ENCODE peak calls at places on chromosomes 3 and 15, in four cellular contexts. V, B, M and C are unnamed samples. For H3K4me1 and H3K27me3, the result is how much of the 10 kb centered on the place peaks cover.

GRCh38 chr15:49823987-49824538 is 203.2 kb downstream of the DTWD1 start:
- DNase-seq in M (no peak), V (no peak), B (no peak), C (no peak)

GRCh38 chr15:77023576-77024272 is 28.8 kb downstream of the PSTPIP1 start:
- DNase-seq in B (peak), V (no peak), M (no peak), C (peak)

GRCh38 chr3:45105855-45106655 is 40.1 kb downstream of the CDCP1 start:
- DNase-seq in M (no peak), B (peak), V (peak), C (no peak)

GRCh38 chr3:178078933-178079332 is 457.3 kb upstream of the KCNMB2 start:
- DNase-seq in M (peak), B (no peak), V (no peak), C (no peak)

GRCh38 chr3:14787630-14788029 is 31.1 kb upstream of the FGD5 start:
- DNase-seq in V (no peak), M (no peak), B (no peak), C (peak)

GRCh38 chr3:138370321-138370720 is 21.9 kb downstream of the MRAS start:
- DNase-seq in V (no peak), M (no peak), B (no peak), C (no peak)

GRCh38 chr3:38136272-38136806 is 588 bp downstream of the ACAA1 start:
- DNase-seq in V (no peak), B (no peak), M (no peak), C (no peak)

GRCh38 chr15:62649793-62650420 is 392.6 kb upstream of the TPM1 start:
- DNase-seq in M (no peak), V (no peak), B (no peak), C (peak)

GRCh38 chr3:177618873-177619771 is 421.8 kb upstream of the TBL1XR1 start:
- DNase-seq in M (no peak), B (no peak), V (no peak), C (no peak)

GRCh38 chr15:25640381-25640780 is 201.6 kb upstream of the UBE3A start:
- DNase-seq in V (no peak), B (no peak), M (no peak), C (no peak)

GRCh38 chr3:1404270-1404669 is 311.4 kb downstream of the CNTN6 start:
- DNase-seq in M (no peak), V (no peak), B (no peak), C (no peak)

GRCh38 chr15:45130291-45131000 is 652 bp downstream of the DUOX1 start:
- DNase-seq in M (no peak), B (no peak), V (no peak), C (no peak)

GRCh38 chr3:66396161-66396760 is 104.6 kb downstream of the LRIG1 start:
- DNase-seq in B (no peak), M (no peak), V (no peak), C (no peak)

GRCh38 chr3:78801923-78802587 is 965.7 kb downstream of the ROBO1 start:
- DNase-seq in B (no peak), V (no peak), M (no peak), C (no peak)

GRCh38 chr15:57079446-57079845 is 161.0 kb downstream of the TCF12 start:
- DNase-seq in M (no peak), V (no peak), B (no peak), C (no peak)

GRCh38 chr3:125960066-125960424 is 8.9 kb upstream of the ROPN1B start:
- DNase-seq in V (no peak), B (no peak), M (no peak), C (no peak)

GRCh38 chr15:63852407-63852806 is 18.7 kb upstream of the HERC1 start:
- DNase-seq in M (no peak), B (no peak), V (no peak), C (no peak)

GRCh38 chr15:85792872-85793621 is 1.7 kb downstream of the KLHL25 start:
- DNase-seq in V (no peak), M (no peak), B (no peak), C (no peak)

GRCh38 chr15:57827021-57827420 is 120.5 kb downstream of the POLR2M start:
- DNase-seq in M (no peak), V (no peak), B (no peak), C (no peak)

GRCh38 chr15:52018244-52018643 is 775 bp upstream of the MAPK6 start:
- DNase-seq in M (no peak), V (no peak), B (no peak), C (no peak)

GRCh38 chr3:4644954-4645353 is 151.8 kb downstream of the ITPR1 start:
- DNase-seq in V (no peak), M (no peak), B (no peak), C (no peak)

GRCh38 chr3:150064952-150065351 is 94.3 kb upstream of the PFN2 start:
- DNase-seq in M (no peak), V (no peak), B (no peak), C (no peak)

GRCh38 chr15:65303687-65304392 is 637 bp upstream of the RNU5B-1 start:
- DNase-seq in V (peak), B (no peak), M (peak), C (peak)

GRCh38 chr15:31471731-31472430 is 145.2 kb downstream of the KLF13 start:
- DNase-seq in V (no peak), M (peak), B (no peak), C (no peak)

GRCh38 chr3:173865900-173866498 is 468.5 kb downstream of the NLGN1 start:
- DNase-seq in M (no peak), V (no peak), B (no peak), C (no peak)

GRCh38 chr3:101964861-101965260 is 115.5 kb downstream of the NFKBIZ start:
- DNase-seq in V (no peak), B (no peak), M (peak), C (no peak)

GRCh38 chr3:32424581-32425250 is 33.1 kb downstream of the CMTM7 start:
- DNase-seq in V (no peak), M (no peak), B (no peak), C (no peak)
- H3K4me3 ChIP-seq in V (no peak), M (no peak), B (peak), C (no peak)

GRCh38 chr3:42185044-42185443 is 80.9 kb downstream of the CCK start:
- DNase-seq in V (no peak), B (no peak), M (no peak), C (no peak)
- H3K4me1 ChIP-seq in V (under half), B (under half), M (under half), C (under half)

GRCh38 chr15:70375586-70375985 is 277.9 kb upstream of the TLE3 start:
- DNase-seq in M (no peak), B (no peak), V (no peak), C (no peak)

GRCh38 chr15:70378126-70379031 is 280.7 kb upstream of the TLE3 start:
- DNase-seq in M (peak), V (no peak), B (no peak), C (no peak)

GRCh38 chr15:70376929-70377691 is 279.4 kb upstream of the TLE3 start:
- DNase-seq in B (no peak), M (peak), V (no peak), C (peak)

GRCh38 chr15:70375006-70375409 is 277.3 kb upstream of the TLE3 start:
- DNase-seq in V (no peak), B (no peak), M (peak), C (no peak)

DNA sequence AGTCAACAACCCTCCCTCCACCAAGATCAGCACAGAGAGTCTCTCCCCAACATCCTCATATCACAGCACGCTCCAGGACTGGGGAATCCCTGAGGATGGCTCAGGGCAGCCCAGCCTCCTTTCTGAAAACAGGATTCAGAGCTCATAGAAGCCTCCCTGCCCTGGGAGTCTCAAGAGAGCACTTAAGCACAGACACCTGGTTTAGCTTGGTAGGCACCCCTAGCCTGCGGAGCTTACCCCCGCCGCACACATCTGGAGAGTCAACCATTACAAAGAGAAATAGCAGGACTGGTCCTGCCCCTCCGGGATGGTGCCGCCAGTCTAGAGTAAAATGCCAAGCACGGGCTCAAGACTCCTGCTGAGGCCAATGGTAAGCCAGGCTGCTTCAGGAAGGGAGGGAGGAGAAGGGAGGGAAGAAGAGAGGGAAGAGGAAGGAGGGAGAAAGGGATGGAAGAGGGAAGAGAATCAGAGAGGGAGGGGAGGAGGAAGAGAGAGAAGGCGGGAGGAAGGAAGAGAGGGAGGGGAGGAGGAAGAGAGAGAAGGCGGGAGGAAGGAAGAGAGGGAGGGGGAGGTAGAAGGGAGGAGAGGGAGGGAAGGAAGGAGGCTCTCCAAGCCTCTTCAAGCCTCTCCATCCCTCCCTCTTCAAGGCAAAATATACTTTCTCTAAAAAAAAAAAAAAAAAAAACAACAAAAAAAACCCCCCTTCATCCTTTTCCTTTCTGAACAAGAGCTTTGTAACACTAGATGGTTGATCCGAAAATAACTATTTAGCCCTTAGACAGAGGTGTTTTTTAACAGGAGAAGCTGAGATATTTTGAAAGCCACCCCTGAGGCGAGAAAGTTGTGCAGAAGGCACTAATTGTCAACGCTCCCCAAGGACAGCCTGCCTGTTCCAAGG is 278.6 kb upstream of the TLE3 start:
- DNase-seq in B (no peak), M (no peak), V (no peak), C (no peak)
- H3K27me3 ChIP-seq in B (under half), M (under half), V (under half), C (under half)

DNA sequence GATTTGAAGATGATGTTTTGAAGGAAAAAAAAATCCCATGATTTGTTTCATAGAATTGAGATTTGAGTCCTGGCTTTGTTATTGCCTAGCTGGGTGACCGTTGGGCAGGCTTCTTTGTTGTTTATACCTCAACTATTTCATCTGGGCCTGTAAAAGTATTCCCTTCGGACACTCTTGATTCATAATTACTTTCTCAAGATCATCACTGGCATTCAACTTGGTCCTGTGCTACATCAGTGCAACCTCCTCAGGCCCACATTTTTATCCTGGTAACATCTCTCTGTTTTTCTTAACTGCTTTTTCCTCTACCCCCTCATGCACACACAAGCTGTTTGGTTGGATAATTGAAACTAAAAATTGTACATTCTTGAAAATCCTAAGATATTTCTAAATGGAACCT is 67.5 kb upstream of the P3H2 start:
- DNase-seq in B (no peak), V (no peak), M (no peak), C (no peak)
- H3K4me3 ChIP-seq in B (no peak), V (no peak), M (no peak), C (no peak)

DNA sequence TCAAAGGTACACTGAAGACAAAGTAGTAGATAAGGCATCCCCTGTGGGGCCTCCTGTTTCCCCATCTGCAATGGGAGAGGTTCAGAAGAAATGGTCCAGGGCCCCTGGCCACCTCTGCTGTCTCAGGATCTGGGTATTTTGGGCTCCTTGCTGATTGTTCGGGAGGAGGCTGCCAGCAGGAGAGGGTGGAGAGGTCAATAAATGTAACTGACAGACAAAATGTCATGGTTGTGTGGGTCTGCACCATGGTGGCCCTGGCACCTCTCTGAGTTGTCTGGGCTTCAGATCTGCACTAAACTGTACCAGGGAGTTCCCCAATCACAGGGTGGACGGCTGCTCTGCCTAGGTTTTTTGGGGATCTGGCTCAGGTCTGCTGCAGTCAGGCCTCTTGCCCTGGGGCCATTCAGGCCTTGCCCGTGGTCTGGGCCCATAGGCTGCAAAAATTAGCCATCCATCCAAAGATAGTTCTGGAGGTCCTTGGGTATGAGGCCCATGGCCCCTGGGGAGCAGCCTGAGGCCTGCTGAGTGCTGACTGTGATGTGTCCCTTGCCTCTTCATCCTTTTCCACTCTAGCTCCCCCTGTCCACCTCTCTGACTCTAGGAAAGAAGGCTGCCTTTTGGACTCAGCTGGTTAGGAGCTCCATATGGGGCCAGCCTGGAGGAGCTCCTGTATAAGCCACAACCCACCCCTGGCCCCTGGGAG is 7.5 kb downstream of the NBEAL2 start:
- DNase-seq in M (no peak), B (peak), V (no peak), C (no peak)
- H3K4me1 ChIP-seq in M (under half), B (half or more), V (under half), C (under half)

GRCh38 chr15:89414571-89414970 is 79.9 kb upstream of the POLG start:
- DNase-seq in B (no peak), V (no peak), M (no peak), C (no peak)

GRCh38 chr15:89413877-89414276 is 79.3 kb upstream of the POLG start:
- DNase-seq in B (no peak), M (no peak), V (no peak), C (no peak)

GRCh38 chr15:89419370-89419984 is 76.9 kb downstream of the RHCG start:
- DNase-seq in V (no peak), M (no peak), B (no peak), C (no peak)

GRCh38 chr15:89417206-89417725 is 79.1 kb downstream of the RHCG start:
- DNase-seq in B (no peak), V (no peak), M (no peak), C (no peak)

GRCh38 chr15:89416339-89417183 is 79.8 kb downstream of the RHCG start:
- DNase-seq in V (peak), B (peak), M (no peak), C (no peak)
- H3K27me3 ChIP-seq in V (under half), B (half or more), M (under half), C (under half)

GRCh38 chr3:62749130-62749529 is 126.1 kb downstream of the CADPS start:
- DNase-seq in M (no peak), V (no peak), B (no peak), C (no peak)

GRCh38 chr3:62755285-62755684 is 119.9 kb downstream of the CADPS start:
- DNase-seq in M (no peak), V (no peak), B (no peak), C (no peak)

DNA sequence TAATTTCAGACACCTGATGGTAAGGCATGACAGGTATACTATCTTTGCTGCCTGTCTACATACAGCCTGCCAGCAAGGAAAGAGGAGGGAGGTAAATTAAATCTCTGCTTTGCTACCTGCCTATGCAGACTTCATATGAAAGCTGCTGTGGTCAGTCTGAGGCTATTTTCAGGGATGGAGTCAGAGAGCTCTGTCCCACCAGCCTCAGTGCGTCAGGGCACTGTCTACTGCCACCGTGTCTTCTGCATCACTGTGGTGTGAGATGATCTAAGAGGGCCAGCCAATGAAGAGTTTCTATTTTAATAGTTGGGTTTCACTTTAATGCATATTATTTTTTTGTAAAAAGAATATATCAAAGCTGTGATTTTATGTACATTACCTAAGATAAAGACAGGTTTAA is 125.6 kb downstream of the CADPS start:
- DNase-seq in B (no peak), M (no peak), V (no peak), C (no peak)
- H3K4me3 ChIP-seq in B (no peak), M (no peak), V (no peak), C (no peak)

GRCh38 chr3:120442975-120443517 is 7.7 kb downstream of the FSTL1 start:
- DNase-seq in M (no peak), B (no peak), V (no peak), C (no peak)

GRCh38 chr3:120441776-120442175 is 9.0 kb downstream of the FSTL1 start:
- DNase-seq in M (no peak), B (no peak), V (no peak), C (no peak)

GRCh38 chr3:120440001-120440703 is 10.6 kb downstream of the FSTL1 start:
- DNase-seq in B (no peak), M (no peak), V (no peak), C (no peak)

GRCh38 chr3:120438971-120439370 is 11.8 kb downstream of the FSTL1 start:
- DNase-seq in V (no peak), B (no peak), M (peak), C (peak)

DNA sequence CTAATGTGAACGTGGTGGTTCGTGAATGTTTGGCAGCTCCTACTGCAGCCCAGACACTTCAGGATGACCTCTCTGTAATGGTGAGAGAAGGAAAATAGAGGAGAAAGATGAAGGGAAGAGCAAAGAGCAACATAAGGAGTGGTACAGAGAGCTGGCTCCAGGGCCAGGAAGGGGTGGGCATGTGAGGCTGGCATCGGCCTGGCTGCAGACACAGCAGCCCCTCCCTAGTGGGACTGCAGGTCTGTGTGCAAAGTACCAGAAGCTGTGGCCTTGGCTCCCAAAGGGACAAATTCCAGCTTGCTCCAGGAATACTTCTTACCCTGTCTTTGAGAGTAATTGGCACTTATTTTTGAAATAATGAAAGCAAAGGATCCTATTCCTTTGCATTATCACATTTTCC is 10.0 kb downstream of the FSTL1 start:
- DNase-seq in M (no peak), V (no peak), B (no peak), C (no peak)
- H3K4me1 ChIP-seq in M (under half), V (under half), B (under half), C (half or more)